ENCODE peak calls at places on chromosomes 11 and 22, in seven cellular contexts. K is left ventricle myocardium inferior; P is CD8-positive, alpha-beta memory T cell; M is fibroblast of pulmonary artery; L is left lung; I is PC-3; W is cardiac fibroblast. B is an unnamed sample.

GRCh38 chr11:68297812-68298658 is 14.4 kb upstream of the LRP5 start:
- DNase-seq in K (peak; percentile 79), P (peak; percentile 74), M (peak; percentile 68), L (peak; percentile 97), I (peak; percentile 89), W (peak; percentile 67), B (peak; percentile 88)

GRCh38 chr11:123903932-123904331 is 2.0 kb downstream of the OR8D4 start:
- DNase-seq in K (no peak), P (no peak), M (no peak), L (no peak), I (no peak), W (no peak), B (no peak)

GRCh38 chr22:46362221-46362933 is 26.9 kb downstream of the TRMU start:
- DNase-seq in K (no peak), P (no peak), M (no peak), L (peak; percentile 76), I (no peak), W (no peak), B (no peak)

GRCh38 chr11:103608566-103608965 is 427.9 kb upstream of the DDI1 start:
- DNase-seq in K (no peak), P (no peak), M (peak; percentile 47), L (no peak), I (peak; percentile 66), W (peak; percentile 84), B (no peak)

GRCh38 chr11:128399186-128399585 is 188.2 kb downstream of the ETS1 start:
- DNase-seq in K (no peak), P (no peak), M (peak; percentile 30), L (no peak), I (peak; percentile 66), W (peak; percentile 56), B (no peak)

GRCh38 chr11:64891215-64891848 is 12.9 kb upstream of the EHD1 start:
- DNase-seq in K (no peak), P (no peak), M (no peak), L (no peak), I (no peak), W (no peak), B (no peak)

GRCh38 chr22:47695176-47695575 is 932.7 kb downstream of the TBC1D22A start:
- DNase-seq in K (no peak), P (no peak), M (no peak), L (no peak), I (no peak), W (no peak), B (no peak)

GRCh38 chr11:95849087-95849825 is 59.0 kb downstream of the CEP57 start:
- DNase-seq in K (peak; percentile 18), P (no peak), M (peak; percentile 88), L (no peak), I (peak; percentile 88), W (peak; percentile 89), B (peak; percentile 37)

GRCh38 chr11:93017821-93018690 is 48.6 kb downstream of the MTNR1B start:
- DNase-seq in K (no peak), P (no peak), M (peak; percentile 65), L (no peak), I (no peak), W (peak; percentile 59), B (no peak)

GRCh38 chr22:48797731-48798130 is 1029.9 kb downstream of the BRD1 start:
- DNase-seq in K (no peak), P (no peak), M (no peak), L (no peak), I (no peak), W (no peak), B (no peak)

GRCh38 chr11:1890856-1891830 is 552 bp downstream of the PRR33 start:
- DNase-seq in K (no peak), P (no peak), M (no peak), L (peak; percentile 64), I (no peak), W (no peak), B (no peak)

GRCh38 chr11:22338465-22338810 is 257 bp downstream of the SLC17A6 start:
- DNase-seq in K (no peak), P (no peak), M (no peak), L (no peak), I (no peak), W (no peak), B (no peak)
- H3K4me3 ChIP-seq in K (no peak overlapping the region), P (no peak overlapping the region), M (no peak overlapping the region), L (no peak overlapping the region), I (no peak overlapping the region), W (no peak overlapping the region), B (no peak overlapping the region)

GRCh38 chr22:20130739-20131592 is 638 bp upstream of the ZDHHC8 start:
- DNase-seq in K (peak; percentile 92), P (peak; percentile 84), M (peak; percentile 77), L (peak; percentile 96), I (peak; percentile 67), W (peak; percentile 68), B (peak; percentile 86)

GRCh38 chr22:20128902-20129746 is 2.5 kb upstream of the ZDHHC8 start:
- DNase-seq in K (no peak), P (peak; percentile 74), M (peak; percentile 30), L (no peak), I (peak; percentile 46), W (peak; percentile 42), B (no peak)

GRCh38 chr22:20131593-20131855 is at the start of gene ZDHHC8:
- DNase-seq in K (peak; percentile 58), P (peak; percentile 64), M (no peak), L (no peak), I (no peak), W (no peak), B (no peak)

GRCh38 chr22:20129747-20130014 is 1.9 kb upstream of the ZDHHC8 start:
- DNase-seq in K (no peak), P (no peak), M (no peak), L (no peak), I (no peak), W (no peak), B (no peak)

GRCh38 chr22:20130319-20130718 is 1.3 kb upstream of the ZDHHC8 start:
- DNase-seq in K (no peak), P (no peak), M (no peak), L (no peak), I (peak; percentile 23), W (no peak), B (no peak)
- H3K4me3 ChIP-seq in K (peak overlapping the region; percentile 96), P (no peak overlapping the region), M (no peak overlapping the region), L (no peak overlapping the region), I (no peak overlapping the region), W (no peak overlapping the region), B (no peak overlapping the region)

GRCh38 chr11:22193348-22194051 is 615 bp downstream of the ANO5 start:
- DNase-seq in K (peak; percentile 22), P (no peak), M (no peak), L (peak; percentile 82), I (no peak), W (no peak), B (peak; percentile 17)
- H3K4me3 ChIP-seq in K (peak overlapping the region; percentile 79), P (no peak overlapping the region), M (peak overlapping the region; percentile 45), L (peak overlapping the region; percentile 55), I (no peak overlapping the region), W (peak overlapping the region; percentile 41), B (peak overlapping the region; percentile 57)

GRCh38 chr11:101444164-101444563 is 139.6 kb downstream of the TRPC6 start:
- DNase-seq in K (no peak), P (no peak), M (no peak), L (no peak), I (peak; percentile 46), W (peak; percentile 20), B (no peak)
- H3K4me3 ChIP-seq in K (no peak overlapping the region), P (no peak overlapping the region), M (no peak overlapping the region), L (no peak overlapping the region), I (no peak overlapping the region), W (no peak overlapping the region), B (no peak overlapping the region)

GRCh38 chr11:8805256-8805655 is 105.7 kb upstream of the AKIP1 start:
- DNase-seq in K (no peak), P (no peak), M (no peak), L (no peak), I (no peak), W (no peak), B (no peak)

GRCh38 chr11:8809185-8809584 is 101.8 kb upstream of the AKIP1 start:
- DNase-seq in K (no peak), P (no peak), M (no peak), L (no peak), I (no peak), W (no peak), B (no peak)

GRCh38 chr11:8808226-8808585 is 102.8 kb upstream of the AKIP1 start:
- DNase-seq in K (no peak), P (no peak), M (no peak), L (no peak), I (no peak), W (no peak), B (no peak)

GRCh38 chr11:8807544-8808225 is 103.3 kb upstream of the AKIP1 start:
- DNase-seq in K (peak; percentile 44), P (no peak), M (peak; percentile 83), L (no peak), I (no peak), W (peak; percentile 65), B (peak; percentile 66)

GRCh38 chr11:8806974-8807373 is 104.0 kb upstream of the AKIP1 start:
- DNase-seq in K (peak; percentile 30), P (no peak), M (no peak), L (no peak), I (no peak), W (no peak), B (no peak)
- H3K4me3 ChIP-seq in K (peak overlapping the region; percentile 78), P (no peak overlapping the region), M (peak overlapping the region; percentile 12), L (no peak overlapping the region), I (no peak overlapping the region), W (peak overlapping the region; percentile 9), B (peak overlapping the region; percentile 76)

DNA sequence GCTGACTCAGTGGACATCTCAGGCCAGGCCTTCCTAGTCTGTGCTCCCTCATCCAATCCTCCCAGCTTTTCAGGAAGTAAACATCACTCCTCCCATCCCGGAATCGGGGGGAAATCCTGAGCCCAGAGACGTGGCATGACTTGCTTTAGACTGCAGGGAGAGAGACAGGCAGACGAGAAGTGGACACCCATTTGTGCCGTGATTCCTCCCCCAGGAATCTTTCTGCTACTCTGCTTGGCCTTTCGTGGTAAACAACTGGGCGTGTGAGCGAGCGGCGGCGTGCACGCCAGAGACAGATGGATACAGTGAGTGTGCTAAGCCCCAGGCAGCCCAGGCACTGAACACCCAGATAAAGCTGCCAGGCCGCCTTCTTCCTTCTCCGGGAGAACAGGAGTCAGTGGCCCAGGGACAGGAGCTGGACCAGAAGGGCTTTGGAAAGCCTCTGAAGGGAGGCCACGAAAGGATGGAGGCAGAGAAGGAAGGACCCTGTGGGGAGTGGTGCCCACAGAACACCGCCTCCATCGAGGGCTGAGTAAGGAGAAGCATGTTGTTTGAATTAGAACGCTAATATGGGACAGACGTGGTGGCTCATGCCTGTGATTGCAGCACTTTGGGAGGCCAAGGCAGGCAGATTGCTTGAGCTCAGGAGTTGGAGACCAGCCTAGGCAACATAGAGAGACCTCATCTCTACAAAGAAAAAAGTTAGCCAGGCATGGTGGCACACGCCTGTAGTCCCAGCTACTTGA is 53.0 kb upstream of the PRR5 start:
- DNase-seq in K (no peak), P (no peak), M (peak; percentile 72), L (no peak), I (no peak), W (peak; percentile 29), B (peak; percentile 61)
- H3K4me3 ChIP-seq in K (no peak overlapping the region), P (no peak overlapping the region), M (no peak overlapping the region), L (no peak overlapping the region), I (no peak overlapping the region), W (no peak overlapping the region), B (no peak overlapping the region)

B was measured in ovary.